ENCODE peak calls at places on chromosomes 7 and 10, in nine cellular contexts. R is transverse colon; U is left lung; V is heart left ventricle; Q is cardiac muscle cell; Z is CD8-positive, alpha-beta T cell; K is PC-3; E is IMR-90; Y is Peyer's patch. D is an unnamed sample.

GRCh38 chr7:17103170-17103569 is 195.3 kb upstream of the AHR start:
- DNase-seq in E (no peak), R (no peak), Z (no peak), K (no peak), Q (no peak), U (no peak), V (no peak), Y (no peak), D (no peak)

GRCh38 chr10:120217736-120218135 is 239.3 kb upstream of the PLPP4 start:
- DNase-seq in V (no peak), K (no peak), U (no peak), E (no peak), R (no peak), Y (no peak), Q (no peak), Z (no peak), D (peak; percentile 81)

GRCh38 chr7:107025449-107026103 is 18.9 kb upstream of the PRKAR2B start:
- DNase-seq in K (no peak), U (no peak), V (no peak), Z (no peak), R (no peak), Y (no peak), Q (no peak), E (peak; percentile 10), D (no peak)

GRCh38 chr10:36542493-36542892 is 582.9 kb upstream of the ANKRD30A start:
- DNase-seq in E (no peak), Q (no peak), U (no peak), R (no peak), Z (no peak), V (no peak), Y (no peak), K (no peak), D (no peak)

GRCh38 chr10:130190737-130191115 is 54.5 kb downstream of the GLRX3 start:
- DNase-seq in U (no peak), Z (no peak), Q (no peak), E (no peak), K (no peak), R (peak; percentile 28), Y (no peak), V (no peak), D (no peak)

GRCh38 chr7:67487316-67487715 is 490.7 kb downstream of the TYW1 start:
- DNase-seq in Z (no peak), R (no peak), Y (no peak), E (no peak), Q (no peak), U (no peak), V (no peak), K (no peak), D (peak; percentile 10)

GRCh38 chr7:112233048-112233697 is 26.7 kb downstream of the ZNF277 start:
- DNase-seq in V (no peak), U (no peak), E (no peak), K (peak; percentile 15), Q (no peak), Y (no peak), R (no peak), Z (no peak), D (no peak)

GRCh38 chr10:60732240-60733188 is 45.8 kb upstream of the CDK1 start:
- DNase-seq in V (no peak), R (peak; percentile 51), Q (peak; percentile 37), Z (peak; percentile 21), Y (peak; percentile 69), K (peak; percentile 74), E (no peak), U (peak; percentile 47), D (peak; percentile 12)

GRCh38 chr7:41955475-41956243 is 252.8 kb upstream of the INHBA start:
- DNase-seq in Y (peak; percentile 62), Z (no peak), U (peak; percentile 92), V (peak; percentile 92), R (peak; percentile 83), Q (peak; percentile 73), E (peak; percentile 99), K (peak; percentile 97), D (peak; percentile 63)

GRCh38 chr7:115249080-115249479 is 327.2 kb downstream of the MDFIC start:
- DNase-seq in K (peak; percentile 25), Y (no peak), Z (no peak), V (no peak), R (no peak), Q (no peak), U (no peak), E (peak; percentile 53), D (no peak)

GRCh38 chr10:61187601-61188000 is 243.6 kb upstream of the RHOBTB1 start:
- DNase-seq in Z (no peak), Y (no peak), Q (no peak), V (no peak), R (no peak), K (no peak), E (no peak), U (no peak), D (no peak)

GRCh38 chr7:94045566-94045965 is 41.4 kb upstream of the BET1 start:
- DNase-seq in U (no peak), Q (no peak), E (no peak), V (no peak), Y (no peak), Z (no peak), R (no peak), K (no peak), D (no peak)

GRCh38 chr7:49398236-49398635 is 375.2 kb upstream of the VWC2 start:
- DNase-seq in E (no peak), Q (no peak), R (no peak), V (no peak), K (no peak), Y (no peak), U (no peak), Z (no peak), D (no peak)

GRCh38 chr10:72274213-72274729 is 547 bp downstream of the DDIT4 start:
- DNase-seq in U (no peak), R (no peak), Y (peak; percentile 66), E (peak; percentile 13), Z (no peak), K (no peak), V (no peak), Q (peak; percentile 50), D (peak; percentile 34)

GRCh38 chr7:27516415-27516814 is 146.3 kb downstream of the HIBADH start:
- DNase-seq in Q (no peak), K (no peak), R (no peak), Z (no peak), V (no peak), U (no peak), Y (no peak), E (no peak), D (no peak)

GRCh38 chr10:96044686-96045085 is 1.3 kb downstream of the CCNJ start:
- DNase-seq in Z (no peak), R (no peak), V (no peak), U (no peak), E (peak; percentile 70), Q (no peak), K (peak; percentile 2), Y (no peak), D (no peak)

GRCh38 chr10:16995867-16996529 is 133.6 kb downstream of the CUBN start:
- DNase-seq in U (no peak), Y (no peak), V (no peak), K (peak; percentile 53), Z (no peak), R (no peak), Q (no peak), E (peak; percentile 68), D (no peak)
- H3K4me3 ChIP-seq in U (no peak overlapping the region), Y (no peak overlapping the region), V (no peak overlapping the region), K (peak overlapping the region; percentile 42), Z (no peak overlapping the region), R (no peak overlapping the region), Q (no peak overlapping the region), E (no peak overlapping the region), D (no peak overlapping the region)

GRCh38 chr10:112176543-112176942 is 7.0 kb downstream of the GPAM start:
- DNase-seq in U (no peak), Q (no peak), Y (no peak), R (no peak), E (no peak), Z (no peak), K (no peak), V (no peak), D (no peak)

GRCh38 chr10:112177247-112177646 is 6.3 kb downstream of the GPAM start:
- DNase-seq in Q (peak; percentile 55), U (no peak), R (no peak), E (peak; percentile 27), K (no peak), Y (no peak), Z (no peak), V (no peak), D (no peak)

GRCh38 chr10:112175409-112175808 is 8.2 kb downstream of the GPAM start:
- DNase-seq in Y (peak; percentile 64), Q (no peak), Z (no peak), K (no peak), E (no peak), U (no peak), R (no peak), V (no peak), D (no peak)

DNA sequence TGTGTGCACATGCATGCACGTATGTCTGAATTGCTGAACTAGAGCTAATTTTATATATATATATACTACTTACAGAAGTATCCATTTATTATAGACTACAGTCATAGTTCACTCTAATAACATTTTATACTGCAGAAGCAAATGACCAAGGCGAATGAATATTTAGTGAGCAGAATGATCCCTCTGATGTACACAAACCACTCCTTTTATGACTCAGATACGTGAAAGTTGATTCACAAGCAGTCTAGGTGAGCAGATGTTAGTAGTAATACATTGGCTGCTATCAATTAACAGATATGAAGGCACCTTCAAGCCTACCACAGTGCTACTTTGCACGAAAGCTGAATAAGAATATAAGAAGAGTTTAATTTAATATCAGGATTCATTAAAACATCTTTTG is 10.4 kb downstream of the GPAM start:
- DNase-seq in Q (no peak), Y (no peak), V (no peak), R (no peak), K (peak; percentile 16), E (no peak), Z (no peak), U (no peak), D (no peak)
- TF ChIP-seq CTCF in Q (no peak), Y (no peak), V (no peak), R (no peak), K (no peak), E (no peak), Z (no peak), U (no peak), D (no peak)

GRCh38 chr7:46213154-46213537 is 292.1 kb upstream of the IGFBP3 start:
- DNase-seq in Q (no peak), Y (no peak), Z (no peak), R (no peak), K (no peak), V (no peak), U (no peak), E (no peak), D (no peak)
- H3K36me3 ChIP-seq in Q (no peaks in the 10 kb centered on the region), Y (no peaks in the 10 kb centered on the region), Z (no peaks in the 10 kb centered on the region), R (no peaks in the 10 kb centered on the region), K (no peaks in the 10 kb centered on the region), V (no peaks in the 10 kb centered on the region), U (no peaks in the 10 kb centered on the region), E (no peaks in the 10 kb centered on the region), D (no peaks in the 10 kb centered on the region)

DNA sequence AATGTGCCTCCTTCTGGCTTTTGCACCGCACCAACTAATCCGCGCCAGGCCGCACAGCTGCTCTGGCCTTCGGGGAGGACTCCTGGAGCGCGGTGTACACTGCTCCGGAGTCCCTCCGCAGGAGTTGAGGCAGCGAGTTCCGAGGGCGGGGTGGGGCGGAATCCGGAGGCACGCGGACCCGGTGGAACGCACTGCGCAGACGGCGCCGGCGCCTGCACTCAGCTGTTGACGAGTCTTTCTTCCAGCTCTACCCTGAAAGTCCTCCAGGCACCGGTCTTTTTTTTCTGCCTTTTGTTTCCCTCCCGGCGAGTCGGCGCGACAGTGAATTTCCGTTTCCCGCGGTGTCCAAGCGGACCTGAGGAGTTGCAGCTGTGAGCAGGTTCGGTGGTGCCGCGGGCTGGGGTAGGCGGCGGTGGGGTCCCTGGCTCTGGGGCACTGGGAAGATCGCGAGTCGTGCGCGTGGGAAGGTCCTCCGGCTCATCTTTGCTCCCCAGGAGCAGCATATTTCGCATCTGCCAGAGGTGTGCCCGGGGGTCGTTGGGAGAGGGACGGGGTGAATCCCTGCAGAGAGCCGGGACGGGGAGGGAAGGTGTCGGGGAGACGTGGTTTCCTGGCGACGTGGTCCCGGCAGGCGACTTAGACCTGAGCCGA is 44.1 kb downstream of the SFTPD start:
- DNase-seq in Z (peak; percentile 42), Q (peak; percentile 72), K (peak; percentile 91), U (peak; percentile 77), R (peak; percentile 62), E (peak; percentile 41), Y (peak; percentile 69), V (peak; percentile 80), D (peak; percentile 78)
- H3K4me3 ChIP-seq in Z (peak overlapping the region; percentile 61), Q (peak overlapping the region; percentile 80), K (peak overlapping the region; percentile 75), U (peak overlapping the region; percentile 44), R (peak overlapping the region; percentile 64), E (peak overlapping the region; percentile 63), Y (peak overlapping the region; percentile 60), V (peak overlapping the region; percentile 68), D (peak overlapping the region; percentile 78)

D was measured in WERI-Rb-1.